ENCODE peak calls at places on chromosomes 6 and 20, in nine cellular contexts. A is tibial nerve; O is B cell; G is CD4-positive, alpha-beta T cell; R is lower leg skin; V is AG10803; U is HCT116; M is neural progenitor cell; Z is mucosa of descending colon. W is an unnamed sample.
A peak's percentile ranks its signal among the peaks of the same experiment; 100 is the strongest.

GRCh38 chr6:143596857-143597256 is 80.9 kb upstream of the PHACTR2 start:
- DNase-seq in A (no peak), O (no peak), G (no peak), R (peak; percentile 68), V (peak; percentile 99), U (no peak), M (no peak), Z (no peak), W (no peak)

GRCh38 chr20:58793512-58794420 is 56.9 kb downstream of the GNAS-AS1 start:
- DNase-seq in A (no peak), O (no peak), G (no peak), R (no peak), V (no peak), U (no peak), M (no peak), Z (no peak), W (no peak)

GRCh38 chr6:129335792-129336191 is 374.2 kb downstream of the ARHGAP18 start:
- DNase-seq in A (no peak), O (no peak), G (no peak), R (no peak), V (no peak), U (no peak), M (no peak), Z (no peak), W (no peak)

GRCh38 chr6:49913656-49914055 is 47.3 kb upstream of the CRISP1 start:
- DNase-seq in A (no peak), O (no peak), G (no peak), R (no peak), V (no peak), U (no peak), M (no peak), Z (no peak), W (no peak)

GRCh38 chr20:58243653-58244410 is 15.4 kb upstream of the ANKRD60 start:
- DNase-seq in A (no peak), O (no peak), G (no peak), R (no peak), V (no peak), U (no peak), M (no peak), Z (no peak), W (no peak)

GRCh38 chr6:97316982-97317381 is 34.0 kb upstream of the MMS22L start:
- DNase-seq in A (no peak), O (no peak), G (no peak), R (no peak), V (no peak), U (no peak), M (no peak), Z (no peak), W (no peak)

GRCh38 chr6:118660218-118660569 is 8.8 kb upstream of the CEP85L start:
- DNase-seq in A (no peak), O (no peak), G (peak; percentile 54), R (no peak), V (no peak), U (no peak), M (no peak), Z (no peak), W (peak; percentile 81)

GRCh38 chr6:32658268-32658897 is 8.1 kb downstream of the HLA-DQB1 start:
- DNase-seq in A (no peak), O (no peak), G (no peak), R (no peak), V (no peak), U (no peak), M (no peak), Z (no peak), W (no peak)

GRCh38 chr6:162726997-162727346 is 594 bp downstream of the PRKN start:
- DNase-seq in A (no peak), O (no peak), G (no peak), R (no peak), V (no peak), U (no peak), M (no peak), Z (no peak), W (no peak)

GRCh38 chr6:72861935-72862432 is 240.1 kb downstream of the KCNQ5 start:
- DNase-seq in A (no peak), O (no peak), G (no peak), R (no peak), V (peak; percentile 77), U (no peak), M (no peak), Z (no peak), W (no peak)

GRCh38 chr20:53623454-53624206 is 30.0 kb upstream of the ZNF217 start:
- DNase-seq in A (peak; percentile 61), O (peak; percentile 42), G (peak; percentile 22), R (peak; percentile 82), V (peak; percentile 76), U (no peak), M (peak; percentile 54), Z (peak; percentile 61), W (peak; percentile 63)

GRCh38 chr6:135030056-135030473 is 24.6 kb downstream of the HBS1L start:
- DNase-seq in A (no peak), O (no peak), G (no peak), R (no peak), V (no peak), U (no peak), M (no peak), Z (no peak), W (peak; percentile 25)

GRCh38 chr6:31689249-31690110 is 8.6 kb upstream of the LY6G5C start:
- DNase-seq in A (no peak), O (no peak), G (no peak), R (no peak), V (no peak), U (no peak), M (no peak), Z (no peak), W (peak; percentile 28)

GRCh38 chr6:168823397-168824020 is 382.5 kb downstream of the SMOC2 start:
- DNase-seq in A (no peak), O (no peak), G (no peak), R (no peak), V (no peak), U (no peak), M (peak; percentile 71), Z (no peak), W (no peak)

GRCh38 chr6:170076466-170077165 is 214.3 kb downstream of the DLL1 start:
- DNase-seq in A (no peak), O (peak; percentile 35), G (no peak), R (no peak), V (no peak), U (no peak), M (no peak), Z (no peak), W (no peak)

GRCh38 chr6:96899599-96899998 is 1.9 kb upstream of the NDUFAF4 start:
- DNase-seq in A (no peak), O (no peak), G (no peak), R (no peak), V (no peak), U (no peak), M (no peak), Z (no peak), W (no peak)

GRCh38 chr20:49039854-49040253 is 6.3 kb upstream of the CSE1L start:
- DNase-seq in A (no peak), O (no peak), G (no peak), R (no peak), V (no peak), U (no peak), M (no peak), Z (no peak), W (no peak)

GRCh38 chr20:49034070-49034732 is 11.9 kb upstream of the CSE1L start:
- DNase-seq in A (no peak), O (no peak), G (no peak), R (no peak), V (no peak), U (no peak), M (no peak), Z (no peak), W (no peak)

GRCh38 chr20:49032455-49032854 is 13.7 kb upstream of the CSE1L start:
- DNase-seq in A (no peak), O (no peak), G (no peak), R (no peak), V (no peak), U (no peak), M (no peak), Z (no peak), W (no peak)

GRCh38 chr20:49043000-49043399 is 3.1 kb upstream of the CSE1L start:
- DNase-seq in A (no peak), O (no peak), G (no peak), R (no peak), V (no peak), U (no peak), M (no peak), Z (no peak), W (no peak)

GRCh38 chr20:49037962-49038387 is 8.1 kb upstream of the CSE1L start:
- DNase-seq in A (no peak), O (no peak), G (no peak), R (no peak), V (no peak), U (no peak), M (no peak), Z (no peak), W (peak; percentile 44)
- TF ChIP-seq CTCF in A (no peak), O (no peak), G (no peak), R (no peak), V (no peak), U (no peak), M (no peak), Z (no peak), W (no peak)

GRCh38 chr6:152271681-152272464 is 365.3 kb downstream of the SYNE1 start:
- DNase-seq in A (no peak), O (no peak), G (no peak), R (peak; percentile 57), V (peak; percentile 86), U (no peak), M (no peak), Z (no peak), W (no peak)
- TF ChIP-seq CTCF in A (no peak), O (no peak), G (no peak), R (no peak), V (no peak), U (no peak), M (no peak), Z (no peak), W (no peak)

DNA sequence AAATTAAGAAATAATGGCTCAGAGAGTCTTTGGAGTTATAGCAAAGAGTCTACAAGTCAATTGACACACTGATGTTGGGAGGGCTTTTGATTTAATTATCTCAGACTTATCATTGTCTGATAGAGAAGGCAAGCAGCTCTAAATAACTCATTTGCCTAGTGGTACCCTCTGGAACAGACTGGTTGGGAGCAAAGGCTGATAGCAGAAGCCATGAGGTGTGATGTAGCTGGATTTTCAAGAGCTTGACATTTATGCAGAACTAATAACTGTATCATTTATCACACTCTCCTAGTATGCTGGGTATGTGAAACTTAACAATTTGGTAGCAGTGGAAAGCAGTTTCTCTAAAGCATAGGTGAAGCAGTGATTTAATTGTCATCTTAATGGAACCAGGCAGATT is 380.6 kb downstream of the TENT5A start:
- DNase-seq in A (no peak), O (no peak), G (no peak), R (no peak), V (no peak), U (no peak), M (no peak), Z (no peak), W (no peak)
- TF ChIP-seq CTCF in A (no peak), O (no peak), G (no peak), R (no peak), V (no peak), U (no peak), M (no peak), Z (no peak), W (no peak)

DNA sequence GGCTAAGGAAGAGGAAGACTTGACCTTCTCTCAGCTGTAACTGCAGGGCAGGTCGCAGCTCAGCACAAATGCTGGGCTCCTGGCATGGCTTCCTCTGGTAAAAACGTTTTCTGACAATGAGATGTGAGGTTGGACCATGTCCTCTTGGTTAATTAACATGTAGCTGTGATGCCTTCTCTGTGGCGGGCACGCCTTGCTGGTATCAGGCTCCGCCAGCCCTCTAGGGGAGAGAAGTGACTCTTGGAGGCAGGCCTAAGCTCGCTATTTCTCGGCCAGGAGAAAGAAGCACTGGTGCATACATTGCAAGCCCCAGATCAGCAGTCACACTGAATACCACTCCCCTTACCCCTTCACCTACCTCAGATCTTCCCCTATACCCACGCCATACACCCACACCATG is 65.0 kb downstream of the QRSL1 start:
- DNase-seq in A (no peak), O (no peak), G (no peak), R (no peak), V (no peak), U (no peak), M (no peak), Z (no peak), W (no peak)
- TF ChIP-seq CTCF in A (no peak), O (no peak), G (no peak), R (no peak), V (no peak), U (no peak), M (no peak), Z (no peak), W (no peak)